ENCODE peak calls at places on chromosome 16, in ten cellular contexts. U, G, X, Y, L, F, S, H, M and A are unnamed samples.
A peak's percentile ranks its signal among the peaks of the same experiment; 100 is the strongest.

GRCh38 chr16:77422196-77422784 is 12.5 kb downstream of the ADAMTS18 start:
- DNase-seq in F (no peak), L (no peak), X (peak; percentile 60), Y (no peak), G (no peak), H (no peak), M (no peak), U (no peak), S (no peak), A (no peak)

GRCh38 chr16:86911311-86911999 is 333.1 kb downstream of the FOXL1 start:
- DNase-seq in M (peak; percentile 24), L (no peak), Y (no peak), U (no peak), S (no peak), X (no peak), H (no peak), G (no peak), F (no peak), A (no peak)

GRCh38 chr16:27365142-27366089 is 36.6 kb upstream of the IL21R start:
- DNase-seq in S (no peak), G (peak; percentile 84), F (no peak), Y (no peak), U (no peak), L (peak; percentile 78), X (no peak), M (no peak), H (no peak), A (no peak)

GRCh38 chr16:80518436-80518835 is 22.4 kb upstream of the DYNLRB2 start:
- DNase-seq in L (no peak), U (no peak), X (no peak), M (no peak), H (no peak), Y (no peak), F (no peak), S (no peak), G (peak; percentile 11), A (no peak)

GRCh38 chr16:12544477-12545291 is 259.0 kb downstream of the CPPED1 start:
- DNase-seq in Y (no peak), L (no peak), X (no peak), M (no peak), G (no peak), F (no peak), U (no peak), S (no peak), H (no peak), A (no peak)

GRCh38 chr16:9123871-9124270 is 32.4 kb downstream of the HAPSTR1 start:
- DNase-seq in H (peak; percentile 64), M (peak; percentile 93), Y (no peak), F (peak; percentile 71), S (peak; percentile 59), U (peak; percentile 85), X (no peak), G (no peak), L (peak; percentile 80), A (peak; percentile 76)

GRCh38 chr16:81366316-81366932 is 51.7 kb downstream of the GAN start:
- DNase-seq in H (peak; percentile 18), X (no peak), U (no peak), Y (no peak), S (no peak), F (no peak), L (peak; percentile 67), G (peak; percentile 59), M (no peak), A (no peak)

GRCh38 chr16:49889725-49890397 is 33.9 kb upstream of the ZNF423 start:
- DNase-seq in G (no peak), X (no peak), M (no peak), L (no peak), F (no peak), U (no peak), S (no peak), H (no peak), Y (no peak), A (no peak)

GRCh38 chr16:67429799-67430503 is 970 bp upstream of the HSD11B2 start:
- DNase-seq in X (no peak), H (no peak), U (no peak), S (no peak), L (no peak), M (no peak), G (no peak), F (no peak), Y (no peak), A (no peak)

GRCh38 chr16:67426950-67427349 is 4.0 kb upstream of the HSD11B2 start:
- DNase-seq in Y (no peak), S (no peak), L (no peak), X (no peak), U (no peak), G (no peak), F (peak; percentile 60), H (no peak), M (no peak), A (no peak)

GRCh38 chr16:67426022-67426421 is 4.9 kb upstream of the HSD11B2 start:
- DNase-seq in M (no peak), Y (no peak), H (no peak), U (no peak), F (no peak), S (no peak), L (no peak), X (no peak), G (no peak), A (no peak)

GRCh38 chr16:67429053-67429798 is 1.7 kb upstream of the HSD11B2 start:
- DNase-seq in S (no peak), G (no peak), L (no peak), Y (no peak), F (no peak), H (no peak), X (no peak), M (no peak), U (peak; percentile 40), A (no peak)

DNA sequence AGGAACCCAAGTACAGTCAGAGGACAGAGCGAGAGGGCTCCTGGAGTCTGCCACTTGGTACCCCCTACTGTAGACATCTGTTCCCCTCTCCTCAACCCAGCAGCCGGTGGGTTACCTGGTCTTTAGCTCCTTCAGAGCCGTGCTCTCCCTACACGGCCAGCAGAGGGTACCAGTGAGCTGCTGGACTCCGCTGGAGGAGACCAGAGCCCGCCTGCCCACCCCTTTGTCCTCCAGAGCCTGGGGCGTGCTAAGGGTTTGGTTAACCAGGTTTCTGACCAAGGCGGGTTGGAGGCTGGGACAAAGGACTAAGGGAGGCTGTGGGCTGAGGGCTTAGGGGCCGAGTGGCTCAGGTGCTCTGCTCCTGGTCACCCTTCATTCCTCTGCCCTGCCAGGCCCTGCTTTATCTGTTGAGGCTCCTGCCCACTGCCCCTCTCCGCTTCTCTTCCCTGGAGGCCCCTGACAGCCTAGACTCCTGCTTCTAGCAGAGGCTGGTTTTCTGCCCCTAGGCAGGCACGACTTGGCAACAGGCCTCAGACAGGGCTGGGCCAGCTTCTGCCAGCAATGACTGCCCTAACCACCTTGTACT is 2.7 kb upstream of the HSD11B2 start:
- DNase-seq in S (no peak), L (peak; percentile 67), F (peak; percentile 70), G (peak; percentile 47), M (peak; percentile 89), X (no peak), U (peak; percentile 85), H (peak; percentile 84), Y (peak; percentile 81), A (peak; percentile 77)
- TF ChIP-seq CTCF in S (no peak), L (peak; percentile 78), F (peak; percentile 85), G (peak; percentile 78), M (peak; percentile 59), X (peak; percentile 84), U (peak; percentile 85), H (peak; percentile 89), Y (peak; percentile 75), A (peak; percentile 87)

GRCh38 chr16:58498341-58499091 is 1.4 kb upstream of the NDRG4 start:
- DNase-seq in L (no peak), X (no peak), G (no peak), F (no peak), U (no peak), H (no peak), M (peak; percentile 68), S (no peak), Y (no peak), A (no peak)

GRCh38 chr16:58499092-58499511 is 841 bp upstream of the NDRG4 start:
- DNase-seq in Y (no peak), S (no peak), F (no peak), M (peak; percentile 70), X (no peak), L (no peak), H (no peak), U (no peak), G (no peak), A (no peak)

GRCh38 chr16:58500329-58501241 is 642 bp downstream of the NDRG4 start:
- DNase-seq in X (no peak), F (no peak), L (no peak), Y (no peak), S (no peak), U (no peak), G (no peak), H (no peak), M (peak; percentile 69), A (no peak)

GRCh38 chr16:58501242-58502131 is 1.5 kb downstream of the NDRG4 start:
- DNase-seq in H (no peak), X (no peak), S (no peak), M (peak; percentile 80), Y (peak; percentile 74), F (no peak), L (no peak), G (no peak), U (peak; percentile 51), A (no peak)

DNA sequence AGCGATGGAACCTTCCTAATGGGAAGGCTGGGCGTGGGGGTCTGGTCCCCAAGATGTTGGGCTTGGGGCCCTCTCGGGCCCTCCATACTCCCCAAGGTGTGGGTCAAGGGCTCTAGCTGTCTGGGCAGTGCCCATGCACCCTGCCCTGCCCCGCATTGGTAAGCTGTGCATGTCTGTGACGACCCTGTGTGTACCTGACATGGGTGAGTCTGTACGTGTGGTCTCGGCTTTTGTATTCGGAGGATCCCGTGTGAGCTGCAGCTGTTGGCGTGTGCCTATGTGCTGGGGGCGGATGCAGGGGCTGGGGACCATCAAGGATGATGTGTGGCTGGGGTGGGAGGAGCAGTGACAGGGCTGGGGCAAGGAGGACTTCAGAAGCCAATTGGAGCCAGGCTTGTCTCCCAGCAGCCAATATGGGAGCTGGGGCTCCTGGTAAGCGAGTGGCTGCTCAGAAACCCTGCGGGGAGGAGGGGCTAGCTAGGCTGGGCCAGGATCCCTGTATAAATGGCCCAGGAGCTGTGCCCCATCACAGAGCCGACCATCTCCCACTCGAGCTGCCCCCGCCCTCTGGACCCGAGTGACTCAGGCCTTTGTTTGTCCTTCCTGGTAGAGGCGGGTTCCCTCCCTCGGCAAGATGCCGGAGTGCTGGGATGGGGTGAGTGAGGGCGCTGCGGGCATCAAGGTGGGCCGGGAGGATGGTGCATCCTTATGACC is at the start of gene NDRG4:
- DNase-seq in S (no peak), Y (peak; percentile 71), X (no peak), U (peak; percentile 49), H (peak; percentile 86), M (peak; percentile 83), L (peak; percentile 91), F (peak; percentile 75), G (peak; percentile 87), A (no peak)
- TF ChIP-seq POLR2A in S (no peak), Y (no peak), X (no peak), U (no peak), H (peak; percentile 35), M (no peak), L (peak; percentile 67), F (no peak), G (peak; percentile 58), A (no peak)

DNA sequence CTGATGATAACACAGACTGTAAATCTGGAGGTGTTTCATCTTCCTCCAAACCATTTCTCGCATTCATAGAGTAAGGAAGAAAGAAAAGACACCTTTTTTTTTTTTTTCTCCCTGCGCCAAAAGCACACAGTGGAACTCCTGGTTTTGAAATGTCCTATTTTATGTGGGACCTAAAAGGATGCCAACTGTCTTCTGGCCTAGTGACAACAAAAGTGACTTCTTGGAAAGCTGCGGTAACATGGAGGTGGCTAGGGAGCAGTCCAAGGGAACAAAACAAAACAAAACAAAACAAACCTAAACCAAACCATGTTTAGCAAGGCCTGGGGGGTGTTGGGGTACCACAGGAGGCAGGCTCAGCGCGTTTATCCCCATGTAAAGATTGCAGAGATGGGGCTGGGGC is 174.8 kb downstream of the XYLT1 start:
- DNase-seq in M (no peak), F (no peak), S (no peak), H (peak; percentile 53), X (no peak), G (no peak), Y (no peak), U (no peak), L (no peak), A (no peak)
- TF ChIP-seq CTCF in M (no peak), F (no peak), S (no peak), H (no peak), X (no peak), G (no peak), Y (no peak), U (no peak), L (no peak), A (no peak)

GRCh38 chr16:11447272-11447671 is 102.0 kb downstream of the RMI2 start:
- DNase-seq in M (no peak), U (no peak), F (no peak), G (no peak), X (no peak), H (no peak), S (no peak), Y (no peak), L (no peak), A (no peak)

GRCh38 chr16:11447836-11448235 is 102.6 kb downstream of the RMI2 start:
- DNase-seq in H (no peak), M (peak; percentile 31), Y (no peak), G (no peak), X (no peak), U (no peak), L (no peak), F (no peak), S (no peak), A (no peak)

GRCh38 chr16:11446566-11447119 is 101.4 kb downstream of the RMI2 start:
- DNase-seq in M (peak; percentile 58), L (no peak), H (no peak), U (no peak), Y (no peak), F (no peak), S (no peak), X (no peak), G (no peak), A (no peak)

GRCh38 chr16:11449716-11450115 is 104.5 kb downstream of the RMI2 start:
- DNase-seq in Y (no peak), X (no peak), S (no peak), L (no peak), M (peak; percentile 21), F (no peak), U (no peak), G (no peak), H (no peak), A (no peak)

GRCh38 chr16:11448796-11449416 is 103.6 kb downstream of the RMI2 start:
- DNase-seq in G (no peak), F (no peak), H (no peak), X (no peak), Y (no peak), S (no peak), U (no peak), L (no peak), M (peak; percentile 45), A (peak; percentile 12)
- TF ChIP-seq POLR2A in G (no peak), F (no peak), H (no peak), X (no peak), Y (no peak), S (no peak), U (no peak), L (no peak), M (no peak), A (no peak)